ENCODE peak calls at places on chromosomes 2 and 18, in ten cellular contexts. D is NCI-H1417; H is C1 segment of cervical spinal cord; W is fibroblast of pulmonary artery; E is activated CD4-positive, alpha-beta T cell treated with anti-CD3 and anti-CD28 coated beads, Interleukin-2, amount 50 U/mL, for 1 hour; I is choroid plexus epithelial cell; G is occipital lobe; M is A172; V is heart left ventricle; B is pancreas. S is an unnamed sample.

GRCh38 chr18:52826994-52827393 is 487.0 kb downstream of the DCC start:
- DNase-seq in V (no peak), B (no peak), H (no peak), M (no peak), W (no peak), G (no peak), E (no peak), D (no peak), I (no peak), S (no peak)

GRCh38 chr2:96664366-96664765 is 21.8 kb downstream of the FER1L5 start:
- DNase-seq in I (peak), B (no peak), W (no peak), D (no peak), E (no peak), V (no peak), G (no peak), M (no peak), H (no peak), S (no peak)

GRCh38 chr2:213084261-213084660 is 67.2 kb downstream of the IKZF2 start:
- DNase-seq in M (no peak), B (no peak), V (no peak), G (no peak), H (no peak), E (no peak), W (no peak), I (no peak), D (no peak), S (no peak)

GRCh38 chr2:184363213-184363612 is 235.1 kb upstream of the ZNF804A start:
- DNase-seq in E (no peak), G (no peak), M (no peak), I (no peak), D (no peak), B (no peak), W (no peak), H (no peak), V (no peak), S (no peak)

GRCh38 chr2:144084114-144084661 is 435.7 kb downstream of the ZEB2 start:
- DNase-seq in E (no peak), M (peak), V (no peak), B (no peak), H (no peak), W (peak), I (peak), G (no peak), D (no peak), S (no peak)

GRCh38 chr18:46630160-46630559 is 26.9 kb downstream of the LOXHD1 start:
- DNase-seq in G (no peak), M (peak), I (no peak), H (no peak), D (no peak), W (no peak), B (no peak), V (no peak), E (no peak), S (no peak)

GRCh38 chr2:222960126-222960525 is 91.9 kb upstream of the KCNE4 start:
- DNase-seq in E (no peak), M (peak), B (no peak), G (no peak), D (no peak), I (peak), H (no peak), V (no peak), W (no peak), S (no peak)

GRCh38 chr2:47897191-47897955 is 8.9 kb downstream of the FBXO11 start:
- DNase-seq in M (no peak), V (no peak), G (no peak), H (no peak), W (no peak), E (no peak), I (no peak), B (no peak), D (no peak), S (no peak)

GRCh38 chr2:9201185-9201891 is 5.3 kb upstream of the ASAP2 start:
- DNase-seq in H (no peak), I (peak), D (no peak), M (peak), V (no peak), B (no peak), W (peak), E (no peak), G (no peak), S (no peak)

GRCh38 chr2:224058048-224058775 is 19.1 kb upstream of the SERPINE2 start:
- DNase-seq in M (no peak), H (no peak), E (no peak), G (no peak), D (no peak), I (no peak), B (no peak), W (no peak), V (no peak), S (no peak)

GRCh38 chr2:156647377-156648010 is 211.3 kb downstream of the GPD2 start:
- DNase-seq in V (no peak), I (no peak), W (no peak), E (no peak), G (no peak), B (no peak), H (no peak), D (no peak), M (no peak), S (no peak)

GRCh38 chr2:68295523-68295922 is 24.2 kb downstream of the CNRIP1 start:
- DNase-seq in W (no peak), M (no peak), D (no peak), G (no peak), B (no peak), V (no peak), I (no peak), E (no peak), H (no peak), S (no peak)

GRCh38 chr2:3100386-3100785 is 277.2 kb downstream of the EIPR1 start:
- DNase-seq in E (no peak), G (no peak), H (no peak), M (no peak), V (no peak), I (no peak), B (no peak), W (no peak), D (no peak), S (no peak)

GRCh38 chr2:147572622-147573021 is 272.2 kb upstream of the ACVR2A start:
- DNase-seq in V (no peak), W (no peak), M (no peak), H (no peak), I (no peak), G (no peak), E (no peak), B (no peak), D (no peak), S (no peak)

GRCh38 chr2:217475101-217475500 is 527.7 kb downstream of the TNS1 start:
- DNase-seq in M (no peak), G (no peak), E (no peak), D (no peak), I (peak), W (no peak), B (no peak), V (no peak), H (no peak), S (no peak)

GRCh38 chr2:225889452-225889851 is 489.9 kb downstream of the NYAP2 start:
- DNase-seq in I (peak), M (peak), G (no peak), B (peak), W (peak), D (peak), V (no peak), E (no peak), H (no peak), S (peak)

GRCh38 chr2:46368416-46368815 is 71.2 kb downstream of the EPAS1 start:
- DNase-seq in W (no peak), D (no peak), G (no peak), B (no peak), E (no peak), M (no peak), H (no peak), V (no peak), I (no peak), S (no peak)

GRCh38 chr18:48709371-48709770 is 170.5 kb downstream of the CTIF start:
- DNase-seq in D (no peak), H (no peak), M (no peak), B (no peak), V (peak), W (no peak), G (no peak), E (no peak), I (no peak), S (no peak)

GRCh38 chr2:62817348-62817747 is 111.8 kb downstream of the EHBP1 start:
- DNase-seq in G (no peak), B (no peak), M (no peak), V (no peak), H (no peak), W (no peak), I (no peak), E (no peak), D (no peak), S (no peak)

GRCh38 chr2:104656496-104657310 is 197.2 kb upstream of the POU3F3 start:
- DNase-seq in D (no peak), E (no peak), B (no peak), G (no peak), I (no peak), V (no peak), M (no peak), W (no peak), H (no peak), S (no peak)

GRCh38 chr18:9417081-9417841 is 58.1 kb upstream of the RALBP1 start:
- DNase-seq in D (peak), G (no peak), W (peak), V (peak), I (peak), H (no peak), E (no peak), B (peak), M (peak), S (no peak)

GRCh38 chr2:212858496-212858895 is 292.9 kb downstream of the IKZF2 start:
- DNase-seq in D (no peak), E (no peak), W (no peak), G (no peak), B (no peak), M (no peak), I (no peak), V (no peak), H (no peak), S (no peak)

GRCh38 chr2:177604291-177605065 is 211.9 kb downstream of the AGPS start:
- DNase-seq in H (no peak), W (peak), M (peak), B (no peak), E (no peak), G (no peak), V (no peak), D (peak), I (peak), S (no peak)